ENCODE peak calls at places on chromosomes 2 and 18, in ten cellular contexts. Z is transverse colon, C is AG09319, J is GM12878, B is GM20000, O is testis, T is prostate gland, Y is type B pancreatic cell, X is nephron progenitor cell, R is pancreas. F is an unnamed sample.
A peak's percentile ranks its signal among the peaks of the same experiment; 100 is the strongest.

GRCh38 chr2:68043719-68044498 is 18.9 kb downstream of the C1D start:
- DNase-seq in Z (no peak), C (no peak), J (no peak), B (no peak), O (no peak), T (no peak), Y (no peak), X (no peak), R (no peak), F (no peak)

GRCh38 chr2:240510513-240511210 is 47.1 kb downstream of the ANKMY1 start:
- DNase-seq in Z (no peak), C (no peak), J (no peak), B (no peak), O (no peak), T (no peak), Y (peak; percentile 45), X (no peak), R (no peak), F (no peak)

GRCh38 chr2:212005077-212005671 is 533.4 kb downstream of the ERBB4 start:
- DNase-seq in Z (no peak), C (no peak), J (no peak), B (peak; percentile 6), O (no peak), T (no peak), Y (no peak), X (peak; percentile 51), R (no peak), F (peak; percentile 35)

GRCh38 chr2:128385365-128385764 is 66.7 kb upstream of the HS6ST1 start:
- DNase-seq in Z (no peak), C (no peak), J (no peak), B (no peak), O (no peak), T (no peak), Y (no peak), X (no peak), R (no peak), F (no peak)

GRCh38 chr2:151067658-151068369 is 193.8 kb downstream of the RBM43 start:
- DNase-seq in Z (no peak), C (no peak), J (no peak), B (no peak), O (no peak), T (no peak), Y (no peak), X (no peak), R (no peak), F (no peak)

GRCh38 chr2:154189963-154190362 is 318.2 kb downstream of the GALNT13 start:
- DNase-seq in Z (no peak), C (no peak), J (no peak), B (no peak), O (no peak), T (no peak), Y (no peak), X (no peak), R (no peak), F (no peak)

GRCh38 chr2:200438251-200438650 is 71.6 kb downstream of the KCTD18 start:
- DNase-seq in Z (no peak), C (no peak), J (no peak), B (no peak), O (no peak), T (no peak), Y (no peak), X (no peak), R (no peak), F (no peak)

GRCh38 chr2:207188601-207189000 is 22.9 kb upstream of the KLF7 start:
- DNase-seq in Z (no peak), C (no peak), J (no peak), B (no peak), O (no peak), T (no peak), Y (no peak), X (no peak), R (no peak), F (no peak)

GRCh38 chr2:152320166-152320565 is 14.8 kb upstream of the FMNL2 start:
- DNase-seq in Z (no peak), C (no peak), J (no peak), B (no peak), O (no peak), T (no peak), Y (no peak), X (no peak), R (no peak), F (no peak)

GRCh38 chr2:168944065-168944464 is 43.0 kb downstream of the G6PC2 start:
- DNase-seq in Z (no peak), C (no peak), J (no peak), B (no peak), O (no peak), T (no peak), Y (no peak), X (peak; percentile 5), R (no peak), F (no peak)

GRCh38 chr2:24162494-24162893 is 12.4 kb upstream of the FAM228A start:
- DNase-seq in Z (no peak), C (no peak), J (no peak), B (no peak), O (no peak), T (no peak), Y (no peak), X (no peak), R (no peak), F (no peak)

GRCh38 chr2:46296840-46297545 is at the start of gene EPAS1:
- DNase-seq in Z (peak; percentile 96), C (peak; percentile 72), J (peak; percentile 8), B (peak; percentile 98), O (peak; percentile 94), T (peak; percentile 86), Y (peak; percentile 82), X (peak; percentile 96), R (peak; percentile 94), F (peak; percentile 66)

GRCh38 chr2:237092920-237093781 is 7.5 kb downstream of the COPS8 start:
- DNase-seq in Z (no peak), C (no peak), J (no peak), B (no peak), O (peak; percentile 76), T (peak; percentile 42), Y (no peak), X (no peak), R (no peak), F (no peak)
- TF ChIP-seq CTCF in Z (peak; percentile 36), C (peak; percentile 55), J (no peak), B (no peak), O (peak; percentile 79), T (peak; percentile 50), Y (peak; percentile 70), X (peak; percentile 31), R (no peak), F (peak; percentile 61)

GRCh38 chr18:13441731-13442130 is 223.2 kb downstream of the LDLRAD4 start:
- DNase-seq in Z (no peak), C (no peak), J (no peak), B (no peak), O (no peak), T (no peak), Y (no peak), X (no peak), R (no peak), F (no peak)

GRCh38 chr18:13442451-13442850 is 223.9 kb downstream of the LDLRAD4 start:
- DNase-seq in Z (no peak), C (no peak), J (no peak), B (no peak), O (no peak), T (no peak), Y (no peak), X (no peak), R (no peak), F (no peak)

GRCh38 chr18:13439475-13439874 is 220.9 kb downstream of the LDLRAD4 start:
- DNase-seq in Z (no peak), C (no peak), J (no peak), B (no peak), O (no peak), T (no peak), Y (no peak), X (no peak), R (no peak), F (no peak)

GRCh38 chr18:13438507-13439056 is 220.0 kb downstream of the LDLRAD4 start:
- DNase-seq in Z (no peak), C (no peak), J (no peak), B (no peak), O (no peak), T (no peak), Y (no peak), X (no peak), R (no peak), F (no peak)

DNA sequence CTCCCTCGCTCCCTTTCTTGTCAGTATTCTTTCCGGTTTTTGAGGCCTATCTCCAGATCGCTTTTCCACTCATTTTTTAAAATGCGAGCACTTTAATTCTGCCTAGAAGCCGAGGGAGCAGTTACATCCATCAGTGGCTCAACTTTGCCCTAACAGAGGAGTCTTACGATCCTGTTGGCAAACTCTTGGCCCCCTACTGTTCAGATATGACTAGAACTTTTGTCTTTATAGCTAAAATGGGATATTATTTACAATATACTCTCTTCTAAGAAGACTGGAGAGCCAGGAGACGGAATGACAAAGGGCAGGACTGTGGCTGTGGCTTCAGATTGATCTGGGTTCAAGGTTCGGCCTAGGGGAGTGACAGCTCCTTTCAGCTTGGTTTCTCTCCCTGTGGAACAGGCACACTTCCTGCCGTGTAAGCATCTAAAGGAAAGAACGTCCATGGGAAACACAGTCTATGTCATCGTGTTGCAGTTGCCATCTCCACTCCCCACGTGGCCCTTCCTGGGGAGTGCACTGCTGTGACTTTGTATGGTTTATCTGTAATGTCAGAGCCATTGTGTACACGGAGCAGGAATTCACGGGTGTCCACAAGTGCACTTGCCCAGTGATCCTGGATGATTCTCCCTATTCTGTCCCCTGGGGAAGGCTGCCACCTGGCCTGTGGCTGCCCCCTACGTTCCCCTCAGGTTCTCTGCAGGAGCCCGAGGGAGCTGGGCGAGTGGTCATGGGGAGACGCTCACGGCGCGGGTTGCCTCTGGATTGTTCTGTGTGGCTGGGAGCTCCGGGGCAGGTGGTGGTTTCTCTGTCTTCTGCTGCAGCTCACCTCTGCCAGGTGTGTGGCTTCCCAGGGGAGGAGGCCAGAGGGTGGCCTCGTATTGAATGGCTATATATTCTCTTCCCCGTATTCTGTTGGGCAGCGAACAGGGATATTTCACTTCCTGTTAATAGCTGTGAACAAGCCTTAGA is 222.0 kb downstream of the LDLRAD4 start:
- DNase-seq in Z (no peak), C (no peak), J (no peak), B (no peak), O (no peak), T (no peak), Y (no peak), X (no peak), R (peak; percentile 67), F (no peak)
- TF ChIP-seq CTCF in Z (no peak), C (no peak), J (no peak), B (no peak), O (no peak), T (no peak), Y (peak; percentile 45), X (no peak), R (no peak), F (no peak)

DNA sequence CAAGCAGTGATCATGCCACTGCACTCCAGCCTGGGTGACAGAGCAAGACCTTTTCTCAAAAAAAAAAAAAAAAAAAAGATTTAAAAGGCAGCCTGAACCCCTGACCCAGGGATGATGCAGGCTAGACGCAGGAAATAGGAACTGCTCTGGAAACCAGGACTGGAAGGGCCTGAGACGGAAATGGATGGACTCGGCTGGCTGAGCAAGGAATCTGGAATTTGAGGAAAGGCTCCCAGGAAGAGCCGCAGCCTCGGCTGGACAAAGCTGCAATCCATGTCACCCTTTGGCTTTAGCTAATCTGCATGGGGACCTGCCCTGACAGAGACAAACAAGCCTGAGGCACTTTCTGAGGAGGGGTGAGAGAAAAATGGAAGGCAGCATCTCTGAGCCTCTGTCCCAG is 55.0 kb upstream of the DAPL1 start:
- DNase-seq in Z (no peak), C (no peak), J (no peak), B (no peak), O (no peak), T (no peak), Y (no peak), X (no peak), R (no peak), F (no peak)
- TF ChIP-seq CTCF in Z (no peak), C (no peak), J (no peak), B (no peak), O (no peak), T (no peak), Y (no peak), X (no peak), R (no peak), F (no peak)

GRCh38 chr2:8502316-8502715 is 179.5 kb upstream of the ID2 start:
- DNase-seq in Z (no peak), C (no peak), J (no peak), B (no peak), O (no peak), T (no peak), Y (no peak), X (no peak), R (peak; percentile 49), F (no peak)
- TF ChIP-seq CTCF in Z (no peak), C (no peak), J (no peak), B (no peak), O (no peak), T (no peak), Y (no peak), X (no peak), R (no peak), F (no peak)

F was measured in neural crest cell.